ENCODE peak calls at places on chromosomes 4 and X, in eight cellular contexts. N is Caki2, Z is NCI-H146, G is SJSA1, X is NCI-H1092 treated with DMSO at 0.1 percent for 48 hours, B is GM04504, K is fibroblast of mammary gland, W is HS-5. Y is an unnamed sample.
A peak's percentile ranks its signal among the peaks of the same experiment; 100 is the strongest.

GRCh38 chrX:10656214-10656613 is 35.8 kb upstream of the MID1 start:
- DNase-seq in B (no peak), Z (peak; percentile 96), N (no peak), G (no peak), W (no peak), K (no peak), X (peak; percentile 80), Y (no peak)

GRCh38 chr4:80592950-80593349 is 257.4 kb downstream of the CFAP299 start:
- DNase-seq in G (no peak), W (no peak), X (no peak), N (no peak), K (no peak), B (no peak), Z (peak; percentile 16), Y (no peak)

GRCh38 chrX:65696613-65697012 is 29.2 kb downstream of the MSN start:
- DNase-seq in W (no peak), K (no peak), X (no peak), B (no peak), N (no peak), Z (no peak), G (no peak), Y (no peak)

GRCh38 chr4:144504853-144505252 is 141.1 kb upstream of the HHIP start:
- DNase-seq in N (no peak), W (no peak), K (no peak), G (no peak), B (no peak), Z (no peak), X (no peak), Y (no peak)

GRCh38 chr4:107094332-107094731 is 58.2 kb upstream of the DKK2 start:
- DNase-seq in G (no peak), Z (no peak), B (peak; percentile 11), N (peak; percentile 3), K (peak; percentile 64), W (peak; percentile 14), X (no peak), Y (no peak)

GRCh38 chr4:151730003-151730559 is 30.7 kb downstream of the GATB start:
- DNase-seq in Z (no peak), B (no peak), W (no peak), G (no peak), N (peak; percentile 90), K (peak; percentile 77), X (no peak), Y (no peak)

GRCh38 chr4:122480655-122481487 is 24.3 kb upstream of the IL2 start:
- DNase-seq in G (no peak), X (no peak), B (no peak), W (no peak), Z (no peak), N (no peak), K (no peak), Y (no peak)

GRCh38 chr4:15198070-15198727 is 195.9 kb downstream of the CPEB2 start:
- DNase-seq in K (no peak), N (no peak), Z (no peak), W (no peak), X (no peak), B (no peak), G (no peak), Y (no peak)

GRCh38 chr4:184447664-184448063 is 26.7 kb downstream of the IRF2 start:
- DNase-seq in N (no peak), X (no peak), B (no peak), Z (no peak), G (no peak), K (no peak), W (no peak), Y (no peak)

GRCh38 chr4:77155631-77156345 is 1.2 kb upstream of the CCNG2 start:
- DNase-seq in B (no peak), X (peak; percentile 42), G (no peak), K (no peak), Z (peak; percentile 69), N (no peak), W (no peak), Y (no peak)

GRCh38 chr4:168511780-168512467 is 15.1 kb downstream of the PALLD start:
- DNase-seq in X (no peak), Z (no peak), B (no peak), G (no peak), W (no peak), N (no peak), K (no peak), Y (no peak)

GRCh38 chr4:113869743-113870375 is 108.3 kb upstream of the CAMK2D start:
- DNase-seq in N (peak; percentile 88), B (no peak), K (peak; percentile 61), X (no peak), W (no peak), Z (no peak), G (peak; percentile 50), Y (no peak)

GRCh38 chr4:114132830-114133229 is 153.4 kb upstream of the ARSJ start:
- DNase-seq in X (no peak), N (no peak), G (no peak), K (peak; percentile 36), Z (no peak), B (no peak), W (no peak), Y (no peak)

GRCh38 chrX:23952984-23953907 is 45.4 kb downstream of the CXorf58 start:
- DNase-seq in K (no peak), G (no peak), X (no peak), Z (peak; percentile 85), N (no peak), W (no peak), B (no peak), Y (no peak)

GRCh38 chr4:112213091-112213490 is 18.5 kb upstream of the AP1AR start:
- DNase-seq in K (peak; percentile 41), N (no peak), Z (no peak), X (no peak), G (no peak), B (no peak), W (no peak), Y (no peak)

GRCh38 chr4:1047106-1047975 is 35.9 kb downstream of the FGFRL1 start:
- DNase-seq in X (no peak), W (no peak), Z (no peak), N (no peak), G (no peak), B (no peak), K (no peak), Y (no peak)

GRCh38 chr4:56757270-56757746 is 64.2 kb downstream of the SPINK2 start:
- DNase-seq in X (no peak), Z (no peak), N (no peak), K (peak; percentile 87), W (peak; percentile 35), B (no peak), G (peak; percentile 80), Y (no peak)

GRCh38 chr4:108053281-108053701 is 63.6 kb downstream of the HADH start:
- DNase-seq in N (no peak), B (no peak), K (no peak), X (no peak), W (no peak), Z (no peak), G (no peak), Y (no peak)

GRCh38 chrX:8067754-8068469 is 103.2 kb downstream of the VCX2 start:
- DNase-seq in Z (peak; percentile 44), K (peak; percentile 37), G (no peak), X (no peak), B (no peak), W (peak; percentile 49), N (no peak), Y (no peak)

GRCh38 chr4:26197018-26197779 is 123.6 kb upstream of the RBPJ start:
- DNase-seq in X (no peak), B (peak; percentile 79), W (peak; percentile 92), Z (no peak), G (peak; percentile 78), K (peak; percentile 99), N (peak; percentile 8), Y (no peak)

GRCh38 chrX:68832101-68832416 is 3.2 kb downstream of the EFNB1 start:
- DNase-seq in K (peak; percentile 81), G (peak; percentile 57), X (peak; percentile 9), Z (no peak), N (no peak), B (no peak), W (no peak), Y (no peak)

GRCh38 chr4:5774416-5775056 is 63.5 kb downstream of the EVC start:
- DNase-seq in W (no peak), B (no peak), G (no peak), K (no peak), X (no peak), N (no peak), Z (no peak), Y (no peak)

GRCh38 chr4:3637326-3638016 is 105.2 kb upstream of the LRPAP1 start:
- DNase-seq in Z (no peak), K (no peak), G (no peak), W (no peak), N (no peak), X (no peak), B (no peak), Y (no peak)

GRCh38 chr4:17164656-17165055 is 266.2 kb upstream of the LDB2 start:
- DNase-seq in K (peak; percentile 69), X (no peak), Z (no peak), G (no peak), N (no peak), B (no peak), W (no peak), Y (no peak)

GRCh38 chr4:80045831-80046230 is 27.2 kb downstream of the ANTXR2 start:
- DNase-seq in G (no peak), Z (no peak), K (peak; percentile 79), B (peak; percentile 38), N (no peak), X (no peak), W (no peak), Y (no peak)

GRCh38 chr4:33959519-33959918 is 2284.8 kb downstream of the ARAP2 start:
- DNase-seq in K (peak; percentile 20), B (no peak), W (no peak), G (no peak), N (peak; percentile 16), X (no peak), Z (no peak), Y (no peak)

GRCh38 chr4:121574618-121575017 is 122.2 kb downstream of the ANXA5 start:
- DNase-seq in G (no peak), B (no peak), N (no peak), K (no peak), Z (no peak), W (no peak), X (no peak), Y (no peak)

GRCh38 chr4:180949825-180950224 is 1293.4 kb upstream of the TENM3 start:
- DNase-seq in Z (no peak), G (no peak), N (no peak), K (peak; percentile 11), B (no peak), X (no peak), W (no peak), Y (no peak)

GRCh38 chr4:77618383-77619241 is 13.0 kb downstream of the CXCL13 start:
- DNase-seq in X (peak; percentile 77), W (peak; percentile 37), K (peak; percentile 75), N (peak; percentile 64), B (peak; percentile 37), Z (peak; percentile 82), G (peak; percentile 64), Y (peak; percentile 55)

GRCh38 chr4:180942367-180942916 is 1300.8 kb upstream of the TENM3 start:
- DNase-seq in G (no peak), W (no peak), B (no peak), K (no peak), Z (no peak), N (no peak), X (no peak), Y (no peak)

GRCh38 chr4:78345237-78345636 is 206.3 kb upstream of the ANXA3 start:
- DNase-seq in W (no peak), N (no peak), X (no peak), K (no peak), Z (no peak), B (no peak), G (no peak), Y (no peak)

GRCh38 chrX:46690818-46691217 is 68.1 kb downstream of the SLC9A7 start:
- DNase-seq in B (no peak), N (no peak), X (no peak), G (no peak), K (no peak), Z (no peak), W (no peak), Y (no peak)

GRCh38 chr4:53714377-53715140 is 123.3 kb upstream of the LNX1 start:
- DNase-seq in B (no peak), Z (no peak), X (no peak), N (no peak), K (peak; percentile 84), W (peak; percentile 60), G (no peak), Y (no peak)